ENCODE peak calls at places on chromosomes 7 and 10, in six cellular contexts. G, C, F, L, Y and W are unnamed samples.
A peak's percentile ranks its signal among the peaks of the same experiment; 100 is the strongest.

GRCh38 chr10:119233821-119234220 is 26.4 kb downstream of the GRK5 start:
- DNase-seq in G (peak; percentile 76), C (no peak), F (peak; percentile 82), L (no peak), Y (no peak), W (no peak)

GRCh38 chr7:100568176-100568935 is 5.3 kb downstream of the SAP25 start:
- DNase-seq in G (no peak), C (no peak), F (no peak), L (no peak), Y (no peak), W (no peak)

GRCh38 chr7:108568801-108569380 is 615 bp downstream of the THAP5 start:
- DNase-seq in G (peak; percentile 4), C (no peak), F (no peak), L (no peak), Y (no peak), W (no peak)

GRCh38 chr7:98210513-98211220 is 572 bp upstream of the BHLHA15 start:
- DNase-seq in G (peak; percentile 23), C (no peak), F (no peak), L (no peak), Y (no peak), W (peak; percentile 55)

GRCh38 chr10:96044686-96045085 is 1.3 kb downstream of the CCNJ start:
- DNase-seq in G (peak; percentile 55), C (no peak), F (peak; percentile 70), L (no peak), Y (no peak), W (peak; percentile 18)

GRCh38 chr10:119323085-119323670 is 115.8 kb downstream of the GRK5 start:
- DNase-seq in G (no peak), C (no peak), F (no peak), L (no peak), Y (no peak), W (no peak)

GRCh38 chr10:70255329-70256299 is 22.4 kb upstream of the PPA1 start:
- DNase-seq in G (no peak), C (no peak), F (no peak), L (no peak), Y (peak; percentile 8), W (no peak)

GRCh38 chr7:27899601-27900000 is 159.6 kb downstream of the TAX1BP1 start:
- DNase-seq in G (no peak), C (no peak), F (no peak), L (no peak), Y (no peak), W (no peak)

GRCh38 chr10:88849224-88849623 is 2.4 kb downstream of the ANKRD22 start:
- DNase-seq in G (peak; percentile 27), C (no peak), F (peak; percentile 72), L (no peak), Y (no peak), W (no peak)

GRCh38 chr10:74417397-74417796 is 266.4 kb downstream of the ADK start:
- DNase-seq in G (no peak), C (no peak), F (no peak), L (no peak), Y (no peak), W (no peak)

GRCh38 chr7:114785496-114785895 is 136.4 kb upstream of the MDFIC start:
- DNase-seq in G (no peak), C (no peak), F (no peak), L (no peak), Y (no peak), W (no peak)

GRCh38 chr7:91201731-91202130 is 62.5 kb upstream of the FZD1 start:
- DNase-seq in G (no peak), C (peak; percentile 27), F (no peak), L (no peak), Y (no peak), W (no peak)

GRCh38 chr7:158705234-158705890 is 758 bp upstream of the NCAPG2 start:
- DNase-seq in G (peak; percentile 31), C (no peak), F (no peak), L (no peak), Y (no peak), W (peak; percentile 12)

GRCh38 chr10:24826022-24826421 is 102.3 kb upstream of the ARHGAP21 start:
- DNase-seq in G (peak; percentile 77), C (no peak), F (peak; percentile 78), L (no peak), Y (no peak), W (no peak)

GRCh38 chr10:124621637-124622036 is 122.5 kb downstream of the FAM53B start:
- DNase-seq in G (no peak), C (no peak), F (no peak), L (no peak), Y (no peak), W (no peak)

GRCh38 chr10:5196613-5197234 is at the start of gene AKR1C4:
- DNase-seq in G (no peak), C (no peak), F (no peak), L (no peak), Y (no peak), W (no peak)

GRCh38 chr7:17554341-17555015 is 256.0 kb downstream of the AHR start:
- DNase-seq in G (no peak), C (no peak), F (no peak), L (no peak), Y (no peak), W (no peak)

GRCh38 chr7:100826546-100827329 is 585 bp downstream of the EPHB4 start:
- DNase-seq in G (peak; percentile 37), C (no peak), F (no peak), L (no peak), Y (no peak), W (no peak)

GRCh38 chr7:11478873-11479272 is 353.1 kb downstream of the THSD7A start:
- DNase-seq in G (no peak), C (no peak), F (no peak), L (no peak), Y (no peak), W (no peak)

GRCh38 chr7:141043621-141044020 is 28.9 kb upstream of the MRPS33 start:
- DNase-seq in G (no peak), C (no peak), F (no peak), L (no peak), Y (peak; percentile 1), W (peak; percentile 48)

GRCh38 chr10:120824864-120825263 is 26.3 kb upstream of the WDR11 start:
- DNase-seq in G (no peak), C (peak; percentile 17), F (no peak), L (no peak), Y (peak; percentile 7), W (peak; percentile 81)

GRCh38 chr10:84587789-84588188 is 259.4 kb downstream of the CCSER2 start:
- DNase-seq in G (no peak), C (no peak), F (no peak), L (no peak), Y (no peak), W (peak; percentile 37)

GRCh38 chr7:74372511-74373111 is 81.1 kb upstream of the GTF2IRD1 start:
- DNase-seq in G (peak; percentile 50), C (no peak), F (no peak), L (no peak), Y (no peak), W (peak; percentile 48)

GRCh38 chr7:37671871-37672270 is 11.7 kb upstream of the GPR141 start:
- DNase-seq in G (no peak), C (no peak), F (no peak), L (no peak), Y (no peak), W (no peak)

GRCh38 chr10:11468126-11468742 is 143.2 kb downstream of the USP6NL start:
- DNase-seq in G (no peak), C (no peak), F (peak; percentile 58), L (no peak), Y (no peak), W (no peak)

GRCh38 chr7:134996097-134996550 is 9.8 kb downstream of the AGBL3 start:
- DNase-seq in G (peak; percentile 52), C (no peak), F (peak; percentile 29), L (no peak), Y (no peak), W (no peak)

GRCh38 chr10:51926336-51926735 is 226.9 kb upstream of the CSTF2T start:
- DNase-seq in G (no peak), C (no peak), F (no peak), L (no peak), Y (peak; percentile 45), W (no peak)

GRCh38 chr10:86497621-86498020 is 24.0 kb downstream of the WAPL start:
- DNase-seq in G (no peak), C (no peak), F (no peak), L (no peak), Y (no peak), W (no peak)

GRCh38 chr7:30617359-30617758 is 22.7 kb downstream of the GARS1 start:
- DNase-seq in G (no peak), C (no peak), F (no peak), L (no peak), Y (no peak), W (no peak)

DNA sequence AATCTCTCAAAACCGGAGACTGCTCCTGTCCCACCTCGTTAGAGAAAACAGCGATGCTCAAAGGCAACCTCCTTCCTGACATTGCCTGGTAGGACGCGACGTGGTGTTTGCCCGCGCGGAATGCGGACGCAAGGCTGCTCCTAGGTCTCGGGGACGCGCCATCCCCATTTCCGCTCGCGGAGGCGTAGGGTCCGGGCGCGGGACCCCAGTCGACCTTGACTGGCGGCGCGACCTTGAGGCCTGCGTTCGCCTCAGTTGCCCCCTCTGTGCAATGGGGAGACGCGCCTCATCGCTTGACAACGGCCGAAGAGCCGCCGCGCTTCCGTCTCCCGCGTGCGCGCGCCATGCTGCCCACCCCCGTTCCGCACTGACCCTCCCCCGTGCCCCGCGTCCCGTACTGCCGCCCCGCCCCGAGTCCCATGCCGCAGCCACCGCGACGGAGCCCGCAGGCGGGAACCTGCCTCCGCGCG is 412 bp upstream of the PPIA start:
- DNase-seq in G (peak; percentile 66), C (no peak), F (peak; percentile 36), L (peak; percentile 23), Y (peak; percentile 76), W (peak; percentile 88)
- H2BK5ac ChIP-seq in G (no peak overlapping the region), C (peak overlapping the region; percentile 90), F (peak overlapping the region; percentile 90), L (peak overlapping the region; percentile 91), Y (peak overlapping the region; percentile 63), W (peak overlapping the region; percentile 39)

GRCh38 chr7:33905389-33906032 is at the start of gene BMPER:
- DNase-seq in G (peak; percentile 39), C (peak; percentile 49), F (peak; percentile 19), L (no peak), Y (peak; percentile 63), W (peak; percentile 90)
- H3K4me3 ChIP-seq in G (peak within 1 kb of the TSS; percentile 91), C (peak within 1 kb of the TSS; percentile 82), F (peak within 1 kb of the TSS; percentile 93), L (peak within 1 kb of the TSS; percentile 68), Y (peak within 1 kb of the TSS; percentile 78), W (peak within 1 kb of the TSS; percentile 46)

GRCh38 chr10:72014197-72014596 is 50.0 kb downstream of the CHST3 start:
- DNase-seq in G (no peak), C (no peak), F (no peak), L (no peak), Y (no peak), W (no peak)
- H2BK5ac ChIP-seq in G (no peak overlapping the region), C (no peak overlapping the region), F (no peak overlapping the region), L (peak overlapping the region; percentile 44), Y (no peak overlapping the region), W (no peak overlapping the region)

DNA sequence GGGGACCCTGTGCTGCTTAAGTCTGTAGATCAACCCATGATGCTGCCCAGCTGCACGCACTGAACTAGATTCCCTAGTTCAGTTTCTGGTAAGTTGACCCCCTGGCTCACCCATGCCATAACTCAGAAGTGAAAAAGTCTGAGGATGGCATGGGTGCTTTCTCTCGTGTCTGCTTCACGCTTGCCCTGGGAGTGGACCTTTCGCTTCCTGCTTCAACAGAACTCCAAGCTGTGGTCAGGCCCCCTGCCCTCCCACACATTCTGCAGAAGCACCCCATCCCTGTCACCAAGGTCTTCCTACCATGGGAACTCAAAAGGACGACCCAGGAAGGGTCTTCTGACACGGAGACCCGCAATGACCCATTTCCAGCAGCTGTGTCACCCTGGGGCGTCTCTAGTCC is 39.9 kb downstream of the LRRC18 start:
- DNase-seq in G (no peak), C (no peak), F (no peak), L (no peak), Y (no peak), W (no peak)
- H3K4me3 ChIP-seq in G (no peak overlapping the region), C (no peak overlapping the region), F (no peak overlapping the region), L (no peak overlapping the region), Y (no peak overlapping the region), W (no peak overlapping the region)